ENCODE peak calls at places on chromosomes 6 and 20, in six cellular contexts. V is lower leg skin, I is heart left ventricle, B is GM13976, K is ovary, A is A549. E is an unnamed sample.

GRCh38 chr6:18405477-18406293 is 18.5 kb downstream of the RNF144B start:
- DNase-seq in V (no peak), A (peak), B (no peak), I (no peak), K (no peak), E (no peak)

GRCh38 chr6:158452191-158452590 is 107.7 kb upstream of the TMEM181 start:
- DNase-seq in K (no peak), V (no peak), I (no peak), A (no peak), B (no peak), E (no peak)

GRCh38 chr6:105990151-105990550 is 96.0 kb upstream of the PRDM1 start:
- DNase-seq in I (no peak), V (no peak), A (no peak), B (no peak), K (no peak), E (no peak)

GRCh38 chr6:130961148-130961547 is 101.9 kb downstream of the EPB41L2 start:
- DNase-seq in A (no peak), B (no peak), I (no peak), V (no peak), K (no peak), E (no peak)

GRCh38 chr6:107624541-107624940 is 134.6 kb downstream of the SOBP start:
- DNase-seq in A (no peak), V (no peak), K (no peak), B (no peak), I (no peak), E (no peak)

GRCh38 chr20:17840423-17840822 is 128.2 kb downstream of the SNX5 start:
- DNase-seq in K (no peak), V (no peak), I (no peak), A (no peak), B (no peak), E (no peak)

GRCh38 chr6:32116674-32117073 is 7.5 kb upstream of the TNXB start:
- DNase-seq in K (no peak), B (no peak), I (no peak), A (no peak), V (no peak), E (no peak)

GRCh38 chr6:114581293-114581692 is 238.5 kb upstream of the HS3ST5 start:
- DNase-seq in I (no peak), V (no peak), K (no peak), B (no peak), A (no peak), E (no peak)

GRCh38 chr6:153001767-153002612 is 519 bp downstream of the MTRF1L start:
- DNase-seq in B (peak), I (no peak), V (no peak), K (no peak), A (no peak), E (no peak)

GRCh38 chr20:22529150-22530019 is 55.0 kb downstream of the FOXA2 start:
- DNase-seq in V (no peak), K (no peak), B (no peak), I (no peak), A (no peak), E (no peak)

GRCh38 chr6:34027939-34028441 is 117.9 kb downstream of the GRM4 start:
- DNase-seq in I (no peak), A (no peak), K (no peak), B (no peak), V (no peak), E (no peak)

GRCh38 chr6:54579011-54579410 is 267.6 kb upstream of the FAM83B start:
- DNase-seq in I (no peak), V (no peak), A (no peak), B (no peak), K (no peak), E (no peak)

GRCh38 chr6:132713355-132714134 is at the start of gene VNN1:
- DNase-seq in B (no peak), A (no peak), V (peak), I (peak), K (no peak), E (no peak)

GRCh38 chr20:63874254-63874653 is 9.2 kb downstream of the TPD52L2 start:
- DNase-seq in A (no peak), V (no peak), B (no peak), K (no peak), I (no peak), E (no peak)

GRCh38 chr20:53227523-53227922 is 255.4 kb downstream of the TSHZ2 start:
- DNase-seq in V (no peak), K (no peak), A (no peak), I (no peak), B (no peak), E (no peak)

GRCh38 chr6:111606620-111607115 is 990 bp upstream of the TRAF3IP2 start:
- DNase-seq in K (no peak), A (no peak), V (no peak), B (no peak), I (no peak), E (no peak)

GRCh38 chr6:128605961-128606360 is 85.6 kb upstream of the PTPRK start:
- DNase-seq in A (no peak), B (no peak), I (no peak), K (no peak), V (no peak), E (no peak)

GRCh38 chr6:44446626-44447297 is 59.3 kb downstream of the CDC5L start:
- DNase-seq in A (no peak), K (no peak), B (no peak), V (no peak), I (no peak), E (no peak)

GRCh38 chr6:161168281-161168891 is 105.5 kb downstream of the AGPAT4 start:
- DNase-seq in K (no peak), I (no peak), B (no peak), V (peak), A (peak), E (no peak)

GRCh38 chr20:46941404-46941803 is 46.8 kb downstream of the EYA2 start:
- DNase-seq in A (no peak), K (no peak), B (no peak), V (no peak), I (no peak), E (no peak)

GRCh38 chr20:62296724-62297448 is 5.9 kb upstream of the ADRM1 start:
- DNase-seq in I (no peak), K (no peak), A (no peak), B (no peak), V (no peak), E (no peak)

GRCh38 chr6:140380371-140381218 is 1006.1 kb upstream of the CITED2 start:
- DNase-seq in K (no peak), V (no peak), A (no peak), I (no peak), B (no peak), E (no peak)

GRCh38 chr20:54995553-54995952 is 520.2 kb downstream of the DOK5 start:
- DNase-seq in V (no peak), I (no peak), B (no peak), K (no peak), A (peak), E (no peak)

GRCh38 chr6:10276106-10276505 is 138.8 kb downstream of the TFAP2A start:
- DNase-seq in V (no peak), K (no peak), B (no peak), A (no peak), I (no peak), E (no peak)

GRCh38 chr20:36848078-36848660 is 27.8 kb upstream of the TLDC2 start:
- DNase-seq in A (peak), B (no peak), I (peak), K (no peak), V (no peak), E (no peak)

GRCh38 chr6:107353773-107354382 is 105.5 kb downstream of the PDSS2 start:
- DNase-seq in A (no peak), V (no peak), I (no peak), B (no peak), K (no peak), E (no peak)

GRCh38 chr20:3764659-3765058 is 2.9 kb downstream of the ADISSP start:
- DNase-seq in B (no peak), I (no peak), A (no peak), V (no peak), K (no peak), E (no peak)

GRCh38 chr6:88008411-88008810 is 39.2 kb upstream of the SPACA1 start:
- DNase-seq in A (no peak), I (no peak), B (no peak), K (no peak), V (no peak), E (no peak)

GRCh38 chr6:161522286-161522685 is 248.4 kb upstream of the AGPAT4 start:
- DNase-seq in K (no peak), V (no peak), I (no peak), B (no peak), A (no peak), E (no peak)

GRCh38 chr20:19781235-19781634 is 23.2 kb downstream of the RIN2 start:
- DNase-seq in I (no peak), B (no peak), K (no peak), A (no peak), V (no peak), E (no peak)

GRCh38 chr20:24972341-24972740 is 20.2 kb downstream of the APMAP start:
- DNase-seq in B (no peak), V (no peak), K (no peak), I (no peak), A (no peak), E (no peak)

GRCh38 chr6:141594874-141595273 is 537.9 kb upstream of the GJE1 start:
- DNase-seq in V (no peak), K (no peak), A (no peak), I (no peak), B (no peak), E (no peak)

GRCh38 chr20:2657241-2657640 is 4.8 kb downstream of the NOP56 start:
- DNase-seq in V (no peak), A (no peak), I (no peak), B (no peak), K (no peak), E (no peak)

GRCh38 chr6:38724343-38724742 is 9.2 kb downstream of the DNAH8 start:
- DNase-seq in I (no peak), V (no peak), A (no peak), B (no peak), K (no peak), E (no peak)

GRCh38 chr6:158031445-158032353 is 50.0 kb downstream of the SYNJ2 start:
- DNase-seq in I (peak), K (peak), B (no peak), V (peak), A (peak), E (no peak)

GRCh38 chr20:30503992-30504570 is 753.4 kb upstream of the DEFB115 start:
- DNase-seq in V (no peak), A (no peak), K (no peak), I (no peak), B (no peak), E (no peak)

GRCh38 chr20:48198951-48199431 is 413.7 kb upstream of the SULF2 start:
- DNase-seq in A (no peak), B (no peak), V (peak), K (no peak), I (no peak), E (no peak)

GRCh38 chr6:169328112-169328801 is 74.6 kb upstream of the THBS2 start:
- DNase-seq in B (no peak), I (no peak), V (peak), A (no peak), K (no peak), E (no peak)

GRCh38 chr6:1607557-1608221 is 2.0 kb upstream of the FOXC1 start:
- DNase-seq in I (no peak), K (no peak), V (no peak), A (no peak), B (no peak), E (peak)
- TF ChIP-seq CTCF in I (no peak), K (no peak), V (no peak), A (no peak), B (no peak), E (no peak)

DNA sequence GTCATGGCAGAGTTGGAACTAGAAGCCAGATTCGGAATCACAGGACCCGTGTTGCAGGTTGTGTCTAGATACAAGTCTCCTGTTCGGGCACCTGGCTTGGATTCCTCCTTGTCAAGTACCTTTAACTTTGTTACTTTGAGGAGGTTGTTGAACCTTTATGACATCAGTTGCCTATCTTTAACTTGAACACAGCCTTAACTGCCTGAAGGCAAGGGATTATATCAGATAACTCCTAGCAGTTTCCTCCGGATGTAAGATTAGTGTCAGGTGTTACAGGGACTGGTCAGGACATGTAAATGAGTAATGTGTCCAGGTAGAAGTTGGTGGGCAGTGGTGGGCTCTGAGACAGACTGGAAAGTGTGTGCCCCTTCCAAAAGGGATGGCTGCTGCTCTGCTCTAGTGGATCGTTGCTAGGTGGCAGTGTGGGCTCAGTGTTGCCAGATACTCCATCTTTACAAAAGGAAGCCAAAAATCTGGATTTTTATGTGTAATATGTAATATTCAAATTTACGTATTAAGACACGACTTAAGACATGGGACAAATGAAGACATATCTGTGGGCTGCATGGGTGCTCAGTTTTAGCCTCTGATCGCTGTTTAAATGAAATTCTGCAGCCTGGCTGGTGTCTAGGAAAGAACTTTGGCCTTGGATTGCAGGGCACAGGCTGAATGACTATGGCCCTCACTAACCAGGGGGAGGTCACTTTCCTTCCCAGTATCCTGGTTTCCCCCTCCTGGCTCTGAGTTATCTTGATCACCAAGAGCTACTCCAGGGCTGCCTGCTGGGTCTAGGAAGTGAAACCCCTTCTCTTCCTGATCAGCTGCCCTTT is 27.1 kb downstream of the CHMP4B start:
- DNase-seq in K (no peak), V (no peak), I (no peak), B (no peak), A (no peak), E (no peak)
- TF ChIP-seq CTCF in K (no peak), V (no peak), I (no peak), B (no peak), A (peak), E (no peak)

DNA sequence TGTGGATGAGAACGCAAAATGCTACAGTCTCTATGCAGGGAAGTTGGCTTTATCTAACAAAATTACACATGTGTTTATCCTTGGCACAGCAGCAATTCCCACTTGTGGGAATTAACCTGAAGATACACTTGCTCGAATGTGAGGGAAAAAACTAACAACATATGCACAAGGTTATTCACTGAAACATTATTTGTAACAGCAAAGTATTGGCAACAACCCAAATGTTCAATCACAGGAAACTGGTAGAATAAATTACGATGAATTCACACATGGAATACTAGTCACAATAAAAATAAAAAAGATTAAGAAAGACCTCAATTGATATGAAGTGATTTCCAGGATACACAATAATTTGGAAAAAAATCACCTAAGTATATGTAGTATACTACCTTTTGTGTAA is 68.1 kb upstream of the OGFRL1 start:
- DNase-seq in A (no peak), V (no peak), I (no peak), B (no peak), K (no peak), E (no peak)
- TF ChIP-seq CTCF in A (no peak), V (no peak), I (no peak), B (no peak), K (no peak), E (no peak)

GRCh38 chr20:44093249-44093582 is 93.8 kb downstream of the JPH2 start:
- DNase-seq in V (no peak), B (no peak), A (no peak), I (no peak), K (no peak), E (no peak)
- TF ChIP-seq CTCF in V (no peak), B (no peak), A (peak), I (no peak), K (no peak), E (no peak)

GRCh38 chr6:150143521-150144293 is 863 bp downstream of the PPP1R14C start:
- DNase-seq in K (no peak), B (peak), A (no peak), V (no peak), I (peak), E (no peak)
- TF ChIP-seq CTCF in K (no peak), B (no peak), A (no peak), V (no peak), I (peak), E (no peak)

GRCh38 chr20:59515906-59516209 is 88.5 kb upstream of the PHACTR3 start:
- DNase-seq in I (no peak), K (no peak), A (no peak), V (no peak), B (no peak), E (no peak)
- TF ChIP-seq CTCF in I (no peak), K (no peak), A (no peak), V (no peak), B (no peak), E (peak)

DNA sequence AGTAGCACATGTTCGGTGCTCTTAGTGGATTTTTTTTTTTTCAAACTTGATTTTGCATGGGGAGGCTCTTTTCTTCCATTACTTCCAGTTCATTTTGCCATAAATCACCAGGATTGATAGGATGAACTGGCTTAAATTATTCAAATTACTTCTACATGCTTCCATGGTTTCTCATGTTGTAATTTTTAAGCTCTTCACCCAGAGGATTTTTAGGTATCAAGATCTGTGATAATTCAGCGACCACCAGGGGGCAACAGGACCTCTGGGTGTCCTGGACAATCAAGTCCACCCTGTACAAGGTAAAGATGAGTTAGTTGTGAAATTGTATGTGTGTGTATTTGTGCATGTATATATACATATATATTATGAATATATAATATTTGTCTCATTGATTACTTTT is 4.2 kb upstream of the EPHA7 start:
- DNase-seq in A (peak), I (no peak), B (no peak), V (no peak), K (no peak), E (peak)
- TF ChIP-seq CTCF in A (peak), I (peak), B (peak), V (no peak), K (no peak), E (peak)

E was measured in endothelial cell.